ENCODE peak calls at places on chromosomes 4 and X, in four cellular contexts. D is mesenchymal stem cell, K is sigmoid colon, J is AG04449. Z is an unnamed sample.

GRCh38 chr4:82586055-82586454 is 24.3 kb upstream of the TMEM150C start:
- DNase-seq in K (no peak), J (no peak), D (no peak), Z (no peak)

GRCh38 chrX:154540897-154541535 is 5.6 kb downstream of the G6PD start:
- DNase-seq in D (no peak), J (no peak), K (no peak), Z (no peak)

GRCh38 chr4:167359711-167360110 is 125.4 kb upstream of the SPOCK3 start:
- DNase-seq in K (no peak), D (no peak), J (no peak), Z (no peak)

GRCh38 chr4:80592950-80593349 is 257.4 kb downstream of the CFAP299 start:
- DNase-seq in K (no peak), J (no peak), D (no peak), Z (no peak)

GRCh38 chr4:2220016-2220620 is 21.8 kb downstream of the HAUS3 start:
- DNase-seq in D (peak), J (no peak), K (peak), Z (no peak)

GRCh38 chrX:43469391-43470054 is 186.6 kb upstream of the MAOA start:
- DNase-seq in J (no peak), K (no peak), D (no peak), Z (no peak)

GRCh38 chr4:128220286-128221235 is 67.1 kb downstream of the PGRMC2 start:
- DNase-seq in J (no peak), K (no peak), D (peak), Z (no peak)

GRCh38 chr4:97590266-97590665 is 553.0 kb downstream of the STPG2 start:
- DNase-seq in J (no peak), D (no peak), K (no peak), Z (no peak)

GRCh38 chr4:7476820-7477219 is 42.1 kb upstream of the PSAPL1 start:
- DNase-seq in K (no peak), J (no peak), D (no peak), Z (no peak)

GRCh38 chr4:153137168-153137567 is 67.1 kb upstream of the TRIM2 start:
- DNase-seq in D (peak), K (no peak), J (peak), Z (no peak)

GRCh38 chrX:106898462-106898861 is 4.7 kb downstream of the RIPPLY1 start:
- DNase-seq in J (no peak), K (no peak), D (peak), Z (no peak)

GRCh38 chrX:66675541-66675940 is 36.7 kb upstream of the EDA2R start:
- DNase-seq in K (no peak), D (no peak), J (no peak), Z (peak)

GRCh38 chr4:172927096-172927495 is 241.5 kb upstream of the GALNT7 start:
- DNase-seq in K (no peak), D (no peak), J (no peak), Z (no peak)

GRCh38 chrX:43899878-43900815 is 17.9 kb upstream of the MAOB start:
- DNase-seq in K (no peak), D (no peak), J (no peak), Z (no peak)

GRCh38 chr4:124433500-124433899 is 279.0 kb downstream of the ANKRD50 start:
- DNase-seq in D (peak), K (no peak), J (no peak), Z (peak)

GRCh38 chr4:100882661-100883060 is 364.8 kb upstream of the EMCN start:
- DNase-seq in K (no peak), J (no peak), D (no peak), Z (no peak)

GRCh38 chr4:114659386-114660008 is 60.9 kb downstream of the UGT8 start:
- DNase-seq in J (peak), K (no peak), D (peak), Z (peak)

GRCh38 chr4:158162637-158163036 is 10.2 kb downstream of the GASK1B start:
- DNase-seq in K (no peak), D (peak), J (no peak), Z (no peak)

GRCh38 chrX:153818571-153819397 is 11.6 kb downstream of the PDZD4 start:
- DNase-seq in J (no peak), D (peak), K (no peak), Z (no peak)

GRCh38 chr4:163279713-163280112 is 52.7 kb downstream of the NPY1R start:
- DNase-seq in K (no peak), J (no peak), D (no peak), Z (no peak)

GRCh38 chrX:14449773-14450172 is 79.6 kb upstream of the GLRA2 start:
- DNase-seq in D (no peak), K (no peak), J (no peak), Z (no peak)

GRCh38 chrX:1421433-1422134 is 29.7 kb upstream of the SLC25A6 start:
- DNase-seq in K (peak), J (no peak), D (no peak), Z (no peak)

GRCh38 chrX:101658661-101659477 is 781 bp downstream of the ARMCX2 start:
- DNase-seq in D (peak), K (peak), J (no peak), Z (no peak)

GRCh38 chrX:48025561-48025960 is 18.8 kb downstream of the SPACA5 start:
- DNase-seq in J (no peak), K (no peak), D (peak), Z (no peak)

GRCh38 chrX:136194546-136194945 is 47.2 kb downstream of the FHL1 start:
- DNase-seq in J (no peak), K (no peak), D (no peak), Z (no peak)

GRCh38 chrX:112164420-112164819 is 81.8 kb upstream of the TRPC5 start:
- DNase-seq in D (no peak), J (no peak), K (no peak), Z (no peak)

GRCh38 chrX:112163916-112164315 is 81.3 kb upstream of the TRPC5 start:
- DNase-seq in D (peak), K (no peak), J (peak), Z (no peak)
- H3K4me3 ChIP-seq in D (no peak), K (no peak), J (no peak), Z (no peak)

GRCh38 chrX:143940119-143940518 is 56.2 kb downstream of the UBE2NL start:
- DNase-seq in K (no peak), D (no peak), J (no peak), Z (no peak)

GRCh38 chrX:143945171-143945570 is 61.3 kb downstream of the UBE2NL start:
- DNase-seq in K (no peak), D (no peak), J (no peak), Z (no peak)
- H3K4me3 ChIP-seq in K (no peak), D (no peak), J (no peak), Z (no peak)

GRCh38 chrX:110795645-110796510 is at the start of gene CHRDL1:
- DNase-seq in D (peak), J (no peak), K (peak), Z (no peak)
- H3K4me3 ChIP-seq in D (peak), J (no peak), K (peak), Z (peak)

DNA sequence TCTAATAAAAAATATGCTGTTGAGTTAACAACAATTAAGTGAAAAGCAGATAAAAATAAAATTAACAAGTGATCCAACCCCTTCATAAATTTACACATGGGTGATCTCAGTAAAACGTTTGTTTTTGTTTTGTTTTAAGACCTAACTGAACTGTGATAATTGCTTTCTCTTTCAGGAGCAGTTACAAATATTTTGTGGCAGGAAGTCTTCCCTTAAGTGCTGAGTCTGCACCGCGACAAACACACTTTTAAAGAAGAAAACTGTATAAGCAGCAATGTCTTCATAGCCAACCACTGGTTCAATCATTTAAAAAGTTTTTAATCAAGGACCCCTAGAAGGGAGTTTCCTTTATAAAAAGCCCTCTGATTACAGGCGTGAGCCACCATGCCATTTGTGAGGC is 53.7 kb upstream of the NFKB1 start:
- DNase-seq in J (no peak), D (peak), K (no peak), Z (no peak)
- H3K4me3 ChIP-seq in J (no peak), D (no peak), K (no peak), Z (no peak)

GRCh38 chrX:129759576-129760061 is 20.1 kb upstream of the SASH3 start:
- DNase-seq in D (peak), K (no peak), J (peak), Z (peak)
- H3K4me3 ChIP-seq in D (no peak), K (no peak), J (no peak), Z (no peak)

GRCh38 chr4:156581693-156582092 is 389.9 kb downstream of the PDGFC start:
- DNase-seq in K (no peak), J (no peak), D (no peak), Z (no peak)
- H3K4me3 ChIP-seq in K (no peak), J (no peak), D (no peak), Z (no peak)

Z was measured in skeletal muscle cell.